ENCODE peak calls at places on chromosomes 2 and 18, in five cellular contexts. One of them, this sample, is unnamed.

GRCh38 chr2:227473019-227473461 is 1.1 kb downstream of the AGFG1 start:
- DNase-seq in A549: peak
- DNase-seq in Peyer's patch: no peak
- DNase-seq in cardiac muscle cell: no peak
- DNase-seq in stimulated activated CD4-positive, alpha-beta T cell treated with anti-CD3 and anti-CD28 coated beads, Interleukin-2, amount 100 ng/mL, for 48 hours: no peak
- DNase-seq in this sample: no peak

GRCh38 chr2:11298592-11298991 is 45.8 kb downstream of the ROCK2 start:
- DNase-seq in Peyer's patch: no peak
- DNase-seq in stimulated activated CD4-positive, alpha-beta T cell treated with anti-CD3 and anti-CD28 coated beads, Interleukin-2, amount 100 ng/mL, for 48 hours: no peak
- DNase-seq in A549: no peak
- DNase-seq in cardiac muscle cell: no peak
- DNase-seq in this sample: peak

GRCh38 chr2:157443090-157443489 is 799 bp downstream of the CYTIP start:
- DNase-seq in cardiac muscle cell: no peak
- DNase-seq in Peyer's patch: no peak
- DNase-seq in stimulated activated CD4-positive, alpha-beta T cell treated with anti-CD3 and anti-CD28 coated beads, Interleukin-2, amount 100 ng/mL, for 48 hours: no peak
- DNase-seq in A549: no peak
- DNase-seq in this sample: no peak

GRCh38 chr2:120012771-120013568 is at the start of gene EPB41L5:
- DNase-seq in A549: peak
- DNase-seq in cardiac muscle cell: peak
- DNase-seq in Peyer's patch: peak
- DNase-seq in stimulated activated CD4-positive, alpha-beta T cell treated with anti-CD3 and anti-CD28 coated beads, Interleukin-2, amount 100 ng/mL, for 48 hours: peak
- DNase-seq in this sample: peak

GRCh38 chr2:26018184-26018716 is 15.6 kb upstream of the RAB10 start:
- DNase-seq in Peyer's patch: peak
- DNase-seq in A549: peak
- DNase-seq in stimulated activated CD4-positive, alpha-beta T cell treated with anti-CD3 and anti-CD28 coated beads, Interleukin-2, amount 100 ng/mL, for 48 hours: peak
- DNase-seq in cardiac muscle cell: peak
- DNase-seq in this sample: peak

GRCh38 chr2:224986479-224986878 is 55.8 kb downstream of the DOCK10 start:
- DNase-seq in cardiac muscle cell: no peak
- DNase-seq in A549: no peak
- DNase-seq in Peyer's patch: no peak
- DNase-seq in stimulated activated CD4-positive, alpha-beta T cell treated with anti-CD3 and anti-CD28 coated beads, Interleukin-2, amount 100 ng/mL, for 48 hours: no peak
- DNase-seq in this sample: no peak

GRCh38 chr2:189580267-189580661 is 322 bp downstream of the SLC40A1 start:
- DNase-seq in Peyer's patch: peak
- DNase-seq in cardiac muscle cell: peak
- DNase-seq in stimulated activated CD4-positive, alpha-beta T cell treated with anti-CD3 and anti-CD28 coated beads, Interleukin-2, amount 100 ng/mL, for 48 hours: peak
- DNase-seq in A549: no peak
- DNase-seq in this sample: no peak

GRCh38 chr2:48694143-48694542 is 61.4 kb downstream of the LHCGR start:
- DNase-seq in stimulated activated CD4-positive, alpha-beta T cell treated with anti-CD3 and anti-CD28 coated beads, Interleukin-2, amount 100 ng/mL, for 48 hours: no peak
- DNase-seq in Peyer's patch: no peak
- DNase-seq in A549: no peak
- DNase-seq in cardiac muscle cell: no peak
- DNase-seq in this sample: no peak

GRCh38 chr2:99153921-99154604 is 679 bp downstream of the TSGA10 start:
- DNase-seq in Peyer's patch: no peak
- DNase-seq in cardiac muscle cell: peak
- DNase-seq in A549: no peak
- DNase-seq in stimulated activated CD4-positive, alpha-beta T cell treated with anti-CD3 and anti-CD28 coated beads, Interleukin-2, amount 100 ng/mL, for 48 hours: no peak
- DNase-seq in this sample: no peak

GRCh38 chr2:53202063-53202462 is 565.5 kb upstream of the CHAC2 start:
- DNase-seq in A549: peak
- DNase-seq in cardiac muscle cell: peak
- DNase-seq in Peyer's patch: no peak
- DNase-seq in stimulated activated CD4-positive, alpha-beta T cell treated with anti-CD3 and anti-CD28 coated beads, Interleukin-2, amount 100 ng/mL, for 48 hours: no peak
- DNase-seq in this sample: peak

GRCh38 chr18:44051088-44051487 is 629.6 kb upstream of the SETBP1 start:
- DNase-seq in stimulated activated CD4-positive, alpha-beta T cell treated with anti-CD3 and anti-CD28 coated beads, Interleukin-2, amount 100 ng/mL, for 48 hours: no peak
- DNase-seq in A549: no peak
- DNase-seq in Peyer's patch: no peak
- DNase-seq in cardiac muscle cell: no peak
- DNase-seq in this sample: no peak

GRCh38 chr2:237122214-237122666 is 36.6 kb downstream of the COPS8 start:
- DNase-seq in Peyer's patch: peak
- DNase-seq in A549: peak
- DNase-seq in stimulated activated CD4-positive, alpha-beta T cell treated with anti-CD3 and anti-CD28 coated beads, Interleukin-2, amount 100 ng/mL, for 48 hours: peak
- DNase-seq in cardiac muscle cell: peak
- DNase-seq in this sample: no peak

GRCh38 chr2:12120281-12121150 is 374.1 kb downstream of the LPIN1 start:
- DNase-seq in stimulated activated CD4-positive, alpha-beta T cell treated with anti-CD3 and anti-CD28 coated beads, Interleukin-2, amount 100 ng/mL, for 48 hours: no peak
- DNase-seq in Peyer's patch: no peak
- DNase-seq in cardiac muscle cell: peak
- DNase-seq in A549: no peak
- DNase-seq in this sample: peak

GRCh38 chr18:2853173-2853925 is 6.5 kb downstream of the EMILIN2 start:
- DNase-seq in Peyer's patch: no peak
- DNase-seq in stimulated activated CD4-positive, alpha-beta T cell treated with anti-CD3 and anti-CD28 coated beads, Interleukin-2, amount 100 ng/mL, for 48 hours: no peak
- DNase-seq in A549: no peak
- DNase-seq in cardiac muscle cell: no peak
- DNase-seq in this sample: no peak

GRCh38 chr2:179467111-179467510 is 202.5 kb upstream of the SESTD1 start:
- DNase-seq in cardiac muscle cell: no peak
- DNase-seq in A549: no peak
- DNase-seq in stimulated activated CD4-positive, alpha-beta T cell treated with anti-CD3 and anti-CD28 coated beads, Interleukin-2, amount 100 ng/mL, for 48 hours: no peak
- DNase-seq in Peyer's patch: no peak
- DNase-seq in this sample: no peak

GRCh38 chr18:22169011-22169888 is at the start of gene GATA6:
- DNase-seq in cardiac muscle cell: peak
- DNase-seq in stimulated activated CD4-positive, alpha-beta T cell treated with anti-CD3 and anti-CD28 coated beads, Interleukin-2, amount 100 ng/mL, for 48 hours: no peak
- DNase-seq in Peyer's patch: peak
- DNase-seq in A549: peak
- DNase-seq in this sample: no peak

GRCh38 chr2:241603686-241604085 is 33.3 kb downstream of the THAP4 start:
- DNase-seq in Peyer's patch: no peak
- DNase-seq in stimulated activated CD4-positive, alpha-beta T cell treated with anti-CD3 and anti-CD28 coated beads, Interleukin-2, amount 100 ng/mL, for 48 hours: no peak
- DNase-seq in A549: no peak
- DNase-seq in cardiac muscle cell: no peak
- DNase-seq in this sample: no peak

GRCh38 chr2:70922591-70923234 is 13.0 kb upstream of the ATP6V1B1 start:
- DNase-seq in cardiac muscle cell: no peak
- DNase-seq in stimulated activated CD4-positive, alpha-beta T cell treated with anti-CD3 and anti-CD28 coated beads, Interleukin-2, amount 100 ng/mL, for 48 hours: no peak
- DNase-seq in A549: no peak
- DNase-seq in Peyer's patch: no peak
- DNase-seq in this sample: no peak

GRCh38 chr18:1499265-1499664 is 594.6 kb downstream of the ADCYAP1 start:
- DNase-seq in cardiac muscle cell: peak
- DNase-seq in Peyer's patch: no peak
- DNase-seq in A549: no peak
- DNase-seq in stimulated activated CD4-positive, alpha-beta T cell treated with anti-CD3 and anti-CD28 coated beads, Interleukin-2, amount 100 ng/mL, for 48 hours: no peak
- DNase-seq in this sample: no peak

GRCh38 chr2:174485763-174486613 is 841 bp downstream of the GPR155 start:
- DNase-seq in stimulated activated CD4-positive, alpha-beta T cell treated with anti-CD3 and anti-CD28 coated beads, Interleukin-2, amount 100 ng/mL, for 48 hours: no peak
- DNase-seq in cardiac muscle cell: peak
- DNase-seq in Peyer's patch: peak
- DNase-seq in A549: no peak
- DNase-seq in this sample: no peak

GRCh38 chr18:61400714-61401113 is 67.5 kb downstream of the CDH20 start:
- DNase-seq in Peyer's patch: no peak
- DNase-seq in cardiac muscle cell: peak
- DNase-seq in A549: no peak
- DNase-seq in stimulated activated CD4-positive, alpha-beta T cell treated with anti-CD3 and anti-CD28 coated beads, Interleukin-2, amount 100 ng/mL, for 48 hours: no peak
- DNase-seq in this sample: peak

GRCh38 chr2:211737282-211737681 is 801.3 kb downstream of the ERBB4 start:
- DNase-seq in stimulated activated CD4-positive, alpha-beta T cell treated with anti-CD3 and anti-CD28 coated beads, Interleukin-2, amount 100 ng/mL, for 48 hours: no peak
- DNase-seq in cardiac muscle cell: peak
- DNase-seq in A549: no peak
- DNase-seq in Peyer's patch: no peak
- DNase-seq in this sample: no peak

GRCh38 chr2:637406-637776 is 39.8 kb downstream of the TMEM18 start:
- DNase-seq in cardiac muscle cell: no peak
- DNase-seq in stimulated activated CD4-positive, alpha-beta T cell treated with anti-CD3 and anti-CD28 coated beads, Interleukin-2, amount 100 ng/mL, for 48 hours: no peak
- DNase-seq in Peyer's patch: no peak
- DNase-seq in A549: no peak
- DNase-seq in this sample: no peak

GRCh38 chr2:120849278-120849677 is 113.6 kb downstream of the GLI2 start:
- DNase-seq in cardiac muscle cell: no peak
- DNase-seq in A549: no peak
- DNase-seq in stimulated activated CD4-positive, alpha-beta T cell treated with anti-CD3 and anti-CD28 coated beads, Interleukin-2, amount 100 ng/mL, for 48 hours: no peak
- DNase-seq in Peyer's patch: no peak
- DNase-seq in this sample: no peak

This sample was measured in BJ.